ENCODE peak calls at places on chromosomes 1 and 21, in four cellular contexts. X, V, Q and P are unnamed samples.

GRCh38 chr21:33951276-33952178 is 35.9 kb upstream of the ATP5PO start:
- DNase-seq in X (no peak), V (no peak), Q (no peak), P (no peak)

GRCh38 chr21:40844935-40845334 is 2.0 kb downstream of the DSCAM start:
- DNase-seq in X (no peak), V (peak), Q (no peak), P (no peak)

GRCh38 chr1:68229927-68230812 is 2.2 kb downstream of the WLS start:
- DNase-seq in X (peak), V (no peak), Q (no peak), P (peak)

GRCh38 chr1:178282949-178283367 is 189.1 kb downstream of the RASAL2 start:
- DNase-seq in X (peak), V (no peak), Q (no peak), P (no peak)

GRCh38 chr1:230127105-230128054 is 60.3 kb downstream of the GALNT2 start:
- DNase-seq in X (no peak), V (no peak), Q (no peak), P (peak)

GRCh38 chr1:78627321-78627720 is 7.1 kb downstream of the IFI44L start:
- DNase-seq in X (peak), V (no peak), Q (no peak), P (no peak)

GRCh38 chr21:40769231-40769630 is 77.7 kb downstream of the DSCAM start:
- DNase-seq in X (no peak), V (no peak), Q (no peak), P (no peak)

GRCh38 chr1:156456625-156457465 is 43.7 kb downstream of the MEF2D start:
- DNase-seq in X (peak), V (peak), Q (peak), P (peak)

GRCh38 chr1:228986093-228986904 is 251.0 kb downstream of the RHOU start:
- DNase-seq in X (peak), V (no peak), Q (peak), P (peak)

GRCh38 chr1:183694035-183694434 is 40.9 kb upstream of the APOBEC4 start:
- DNase-seq in X (no peak), V (no peak), Q (no peak), P (no peak)

GRCh38 chr1:157969693-157970485 is 23.6 kb upstream of the KIRREL1 start:
- DNase-seq in X (peak), V (peak), Q (peak), P (peak)

GRCh38 chr1:15843826-15844572 is 3.5 kb upstream of the SPEN start:
- DNase-seq in X (no peak), V (no peak), Q (no peak), P (no peak)

DNA sequence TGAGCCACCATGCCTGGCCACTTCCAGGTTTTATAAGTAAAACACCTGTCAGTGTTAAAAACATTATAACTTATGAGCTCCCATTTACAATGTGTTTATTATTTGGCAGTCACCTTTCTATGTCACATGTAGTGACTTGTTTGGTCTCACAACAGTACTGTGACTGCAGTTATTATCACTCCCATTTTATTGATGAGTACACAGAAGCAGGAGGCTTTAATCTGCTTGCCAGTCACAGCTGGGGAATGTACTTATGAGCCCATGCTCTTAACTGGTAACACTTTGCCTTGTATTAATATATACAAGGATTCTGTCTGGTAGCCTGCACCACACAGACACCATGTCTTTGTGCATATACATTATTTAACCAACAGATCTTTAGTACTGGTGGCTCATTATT is 31.1 kb upstream of the BACH1 start:
- DNase-seq in X (no peak), V (no peak), Q (no peak), P (no peak)
- H3K4me3 ChIP-seq in X (no peak), V (no peak), Q (no peak), P (no peak)

DNA sequence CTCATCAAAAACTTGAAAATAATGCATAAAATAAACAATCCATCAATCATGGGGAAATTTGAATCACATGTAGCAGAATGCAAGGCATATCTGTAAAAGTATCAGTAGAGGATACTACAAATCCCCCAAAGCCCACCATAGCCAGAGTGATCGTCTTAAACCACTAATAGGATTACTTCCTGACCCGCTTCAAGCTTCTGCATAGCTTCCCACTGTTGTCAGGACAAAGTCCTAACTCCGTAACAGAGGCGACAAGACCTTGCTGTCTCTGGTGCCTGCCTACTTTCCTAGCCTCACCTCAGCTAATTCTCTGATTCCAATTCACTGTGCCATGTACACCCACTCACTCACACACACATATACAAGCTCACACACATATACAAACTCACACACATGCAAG is 161.2 kb upstream of the NFIA start:
- DNase-seq in X (no peak), V (no peak), Q (no peak), P (no peak)
- H3K27ac ChIP-seq in X (no peak), V (no peak), Q (no peak), P (no peak)

DNA sequence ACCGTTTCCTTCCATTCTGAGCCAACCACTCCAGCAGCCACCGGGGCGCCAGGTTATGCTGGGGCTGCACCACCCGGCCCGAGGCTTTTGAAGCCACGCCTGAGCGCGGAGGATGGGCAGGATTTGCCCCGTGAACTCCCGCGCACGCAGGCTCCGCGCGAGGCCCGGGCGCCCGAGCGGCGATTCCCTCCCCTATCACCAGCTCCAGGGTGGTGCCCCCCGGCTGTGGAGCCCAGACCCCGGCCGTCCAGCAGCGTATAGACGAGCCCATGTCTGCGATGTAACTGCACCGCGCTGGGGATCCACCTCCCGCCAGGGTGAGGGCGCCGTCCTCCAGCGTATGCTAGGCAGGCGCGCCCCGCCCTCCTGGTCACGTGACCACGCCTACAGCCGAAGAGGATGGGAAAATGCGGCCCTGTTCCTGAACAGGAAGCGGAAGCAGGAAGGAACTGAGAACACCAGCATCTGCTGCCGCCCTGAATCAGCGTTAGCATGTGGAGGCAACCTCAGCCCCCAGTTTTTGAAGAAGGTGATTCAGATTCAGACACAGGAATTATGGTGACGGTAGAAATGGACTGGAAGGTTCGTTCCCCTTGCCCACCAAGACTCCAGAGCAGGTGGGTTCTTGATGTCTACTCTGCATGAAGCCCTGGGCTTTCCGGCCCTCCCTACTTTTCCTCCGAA is 46.0 kb downstream of the VPS26C start:
- DNase-seq in X (peak), V (peak), Q (peak), P (peak)
- TF ChIP-seq CTCF in X (peak), V (peak), Q (peak), P (peak)

GRCh38 chr1:54357967-54358366 is 48.2 kb downstream of the SSBP3 start:
- DNase-seq in X (no peak), V (no peak), Q (no peak), P (no peak)

GRCh38 chr1:54358503-54359168 is 47.6 kb downstream of the SSBP3 start:
- DNase-seq in X (no peak), V (no peak), Q (no peak), P (no peak)

GRCh38 chr1:54355931-54356679 is 50.1 kb downstream of the SSBP3 start:
- DNase-seq in X (no peak), V (no peak), Q (no peak), P (peak)

GRCh38 chr1:54354899-54355298 is 51.3 kb downstream of the SSBP3 start:
- DNase-seq in X (no peak), V (no peak), Q (no peak), P (peak)

DNA sequence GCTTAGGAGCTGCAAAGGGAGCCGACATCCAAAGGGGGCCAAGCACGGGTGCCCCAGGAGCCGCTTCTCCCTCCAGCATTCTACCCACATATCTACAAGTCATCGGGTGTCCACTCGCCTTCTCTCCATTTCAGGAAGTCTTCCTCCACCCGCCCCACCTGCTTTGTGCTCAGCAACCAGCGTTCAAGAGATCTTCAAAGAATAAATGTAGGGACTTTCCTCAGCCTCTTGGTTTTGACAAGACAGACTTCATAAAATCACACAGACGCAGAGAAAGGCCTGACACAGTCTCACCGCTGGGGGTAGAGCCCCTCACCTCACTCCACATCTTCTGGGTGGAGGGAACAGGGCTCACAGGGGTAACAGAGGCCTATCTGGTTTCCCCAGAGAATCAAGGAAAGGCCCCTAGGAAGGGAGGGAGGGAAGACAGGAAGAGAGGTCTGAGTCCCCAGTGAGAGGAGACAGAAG is 49.5 kb downstream of the SSBP3 start:
- DNase-seq in X (no peak), V (no peak), Q (no peak), P (no peak)
- H3K4me3 ChIP-seq in X (no peak), V (no peak), Q (no peak), P (peak)

GRCh38 chr1:226688056-226688748 is 50.9 kb downstream of the ITPKB start:
- DNase-seq in X (no peak), V (no peak), Q (no peak), P (no peak)

GRCh38 chr1:226688852-226689251 is 50.2 kb downstream of the ITPKB start:
- DNase-seq in X (no peak), V (no peak), Q (no peak), P (no peak)

GRCh38 chr1:226687476-226687875 is 51.6 kb downstream of the ITPKB start:
- DNase-seq in X (no peak), V (no peak), Q (no peak), P (no peak)

GRCh38 chr1:226685196-226685820 is 53.8 kb downstream of the ITPKB start:
- DNase-seq in X (no peak), V (no peak), Q (no peak), P (no peak)

DNA sequence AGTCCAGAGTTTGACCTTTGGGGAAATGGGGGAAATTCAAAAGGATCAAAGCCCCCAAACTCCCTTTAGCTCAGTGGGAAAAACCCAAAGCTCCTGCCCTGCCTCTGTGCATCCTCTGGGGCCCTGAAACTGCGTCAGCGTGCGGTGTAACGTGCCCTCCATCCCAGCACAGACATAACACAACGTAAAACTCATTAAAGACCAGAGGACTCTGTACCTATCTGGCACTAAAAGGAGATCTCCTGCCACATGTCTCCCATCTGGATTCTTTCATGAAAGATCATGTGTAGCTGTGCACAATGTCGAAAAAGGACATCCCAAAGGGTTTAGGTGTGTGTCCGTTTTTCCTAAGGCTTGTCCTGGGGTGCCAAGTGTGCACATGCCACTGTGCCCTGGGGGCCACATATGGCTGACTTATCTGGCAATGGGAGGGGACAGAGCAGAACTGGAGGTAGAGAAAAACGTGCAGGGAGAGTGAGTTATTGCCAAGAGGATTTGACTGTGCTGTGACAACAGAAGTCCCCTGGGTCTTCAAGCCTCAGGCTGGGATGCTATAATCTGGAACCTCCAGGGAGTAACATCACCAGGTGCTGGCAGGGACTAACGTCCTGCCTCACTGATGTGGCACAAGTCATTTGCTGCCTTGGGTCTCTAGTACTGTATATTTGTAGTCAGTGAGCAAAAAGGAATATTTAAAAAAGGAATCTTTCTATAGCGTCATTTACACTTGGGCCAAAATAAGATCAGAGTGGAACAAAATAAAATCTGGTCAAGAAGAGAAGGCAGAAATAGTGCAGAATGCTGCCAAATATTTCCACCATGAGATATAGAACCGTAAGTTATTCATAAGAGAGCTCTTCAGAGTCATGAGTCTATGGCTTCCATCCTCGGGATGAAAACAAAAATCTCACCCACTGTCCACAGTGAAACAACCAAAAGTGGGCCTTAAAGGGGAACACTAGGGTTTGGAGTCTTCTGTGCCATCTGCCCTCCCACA is 52.3 kb downstream of the ITPKB start:
- DNase-seq in X (no peak), V (no peak), Q (no peak), P (no peak)
- H3K27ac ChIP-seq in X (no peak), V (no peak), Q (peak), P (no peak)